ENCODE peak calls at places on chromosome 1, in five cellular contexts. One of them, this sample, is unnamed.

GRCh38 chr1:81834268-81834667 is 33.5 kb downstream of the ADGRL2 start:
- DNase-seq in psoas muscle: no peak
- DNase-seq in thoracic aorta: no peak
- DNase-seq in keratinocyte: no peak
- DNase-seq in DND-41: no peak
- DNase-seq in this sample: no peak

GRCh38 chr1:232034547-232034946 is 408.0 kb downstream of the DISC1 start:
- DNase-seq in psoas muscle: no peak
- DNase-seq in thoracic aorta: no peak
- DNase-seq in keratinocyte: no peak
- DNase-seq in DND-41: no peak
- DNase-seq in this sample: no peak

GRCh38 chr1:248810727-248811513 is 14.8 kb downstream of the SH3BP5L start:
- DNase-seq in psoas muscle: no peak
- DNase-seq in thoracic aorta: no peak
- DNase-seq in keratinocyte: no peak
- DNase-seq in DND-41: no peak
- DNase-seq in this sample: no peak

GRCh38 chr1:161934278-161934608 is 89.4 kb downstream of the OLFML2B start:
- DNase-seq in psoas muscle: no peak
- DNase-seq in thoracic aorta: no peak
- DNase-seq in keratinocyte: no peak
- DNase-seq in DND-41: peak; percentile 65
- DNase-seq in this sample: no peak

GRCh38 chr1:6163973-6164617 is 16.0 kb downstream of the CHD5 start:
- DNase-seq in psoas muscle: no peak
- DNase-seq in thoracic aorta: no peak
- DNase-seq in keratinocyte: no peak
- DNase-seq in DND-41: no peak
- DNase-seq in this sample: no peak

GRCh38 chr1:77282187-77282865 is 507 bp downstream of the AK5 start:
- DNase-seq in psoas muscle: peak; percentile 12
- DNase-seq in thoracic aorta: no peak
- DNase-seq in keratinocyte: no peak
- DNase-seq in DND-41: no peak
- DNase-seq in this sample: peak; percentile 33

GRCh38 chr1:48469616-48470500 is 2.1 kb downstream of the SPATA6 start:
- DNase-seq in psoas muscle: peak; percentile 50
- DNase-seq in thoracic aorta: peak; percentile 25
- DNase-seq in keratinocyte: no peak
- DNase-seq in DND-41: no peak
- DNase-seq in this sample: no peak

GRCh38 chr1:217272385-217272784 is 358.5 kb downstream of the GPATCH2 start:
- DNase-seq in psoas muscle: no peak
- DNase-seq in thoracic aorta: no peak
- DNase-seq in keratinocyte: no peak
- DNase-seq in DND-41: no peak
- DNase-seq in this sample: no peak

GRCh38 chr1:202940561-202940960 is 13.5 kb upstream of the KLHL12 start:
- DNase-seq in psoas muscle: no peak
- DNase-seq in thoracic aorta: no peak
- DNase-seq in keratinocyte: no peak
- DNase-seq in DND-41: no peak
- DNase-seq in this sample: peak; percentile 16

GRCh38 chr1:198238121-198238520 is 81.3 kb downstream of the NEK7 start:
- DNase-seq in psoas muscle: peak; percentile 18
- DNase-seq in thoracic aorta: no peak
- DNase-seq in keratinocyte: no peak
- DNase-seq in DND-41: no peak
- DNase-seq in this sample: no peak

GRCh38 chr1:19665044-19665455 is 375 bp downstream of the HTR6 start:
- DNase-seq in psoas muscle: no peak
- DNase-seq in thoracic aorta: no peak
- DNase-seq in keratinocyte: no peak
- DNase-seq in DND-41: no peak
- DNase-seq in this sample: no peak

GRCh38 chr1:99264201-99265021 is at the start of gene PLPPR4:
- DNase-seq in psoas muscle: peak; percentile 57
- DNase-seq in thoracic aorta: no peak
- DNase-seq in keratinocyte: no peak
- DNase-seq in DND-41: no peak
- DNase-seq in this sample: peak; percentile 5

GRCh38 chr1:19824541-19824940 is 9.5 kb upstream of the RNF186 start:
- DNase-seq in psoas muscle: no peak
- DNase-seq in thoracic aorta: no peak
- DNase-seq in keratinocyte: no peak
- DNase-seq in DND-41: no peak
- DNase-seq in this sample: no peak

GRCh38 chr1:109904105-109904817 is 6.4 kb upstream of the CSF1 start:
- DNase-seq in psoas muscle: peak; percentile 30
- DNase-seq in thoracic aorta: no peak
- DNase-seq in keratinocyte: no peak
- DNase-seq in DND-41: no peak
- DNase-seq in this sample: no peak

GRCh38 chr1:76330993-76331603 is 256.6 kb downstream of the ST6GALNAC3 start:
- DNase-seq in psoas muscle: no peak
- DNase-seq in thoracic aorta: no peak
- DNase-seq in keratinocyte: peak; percentile 36
- DNase-seq in DND-41: peak; percentile 28
- DNase-seq in this sample: peak; percentile 31

GRCh38 chr1:181583598-181583997 is 100.3 kb downstream of the CACNA1E start:
- DNase-seq in psoas muscle: no peak
- DNase-seq in thoracic aorta: no peak
- DNase-seq in keratinocyte: no peak
- DNase-seq in DND-41: no peak
- DNase-seq in this sample: no peak

GRCh38 chr1:5623399-5623798 is 368.8 kb downstream of the NPHP4 start:
- DNase-seq in psoas muscle: no peak
- DNase-seq in thoracic aorta: no peak
- DNase-seq in keratinocyte: no peak
- DNase-seq in DND-41: no peak
- DNase-seq in this sample: no peak

GRCh38 chr1:156464825-156465452 is 35.6 kb downstream of the MEF2D start:
- DNase-seq in psoas muscle: no peak
- DNase-seq in thoracic aorta: no peak
- DNase-seq in keratinocyte: no peak
- DNase-seq in DND-41: no peak
- DNase-seq in this sample: no peak

DNA sequence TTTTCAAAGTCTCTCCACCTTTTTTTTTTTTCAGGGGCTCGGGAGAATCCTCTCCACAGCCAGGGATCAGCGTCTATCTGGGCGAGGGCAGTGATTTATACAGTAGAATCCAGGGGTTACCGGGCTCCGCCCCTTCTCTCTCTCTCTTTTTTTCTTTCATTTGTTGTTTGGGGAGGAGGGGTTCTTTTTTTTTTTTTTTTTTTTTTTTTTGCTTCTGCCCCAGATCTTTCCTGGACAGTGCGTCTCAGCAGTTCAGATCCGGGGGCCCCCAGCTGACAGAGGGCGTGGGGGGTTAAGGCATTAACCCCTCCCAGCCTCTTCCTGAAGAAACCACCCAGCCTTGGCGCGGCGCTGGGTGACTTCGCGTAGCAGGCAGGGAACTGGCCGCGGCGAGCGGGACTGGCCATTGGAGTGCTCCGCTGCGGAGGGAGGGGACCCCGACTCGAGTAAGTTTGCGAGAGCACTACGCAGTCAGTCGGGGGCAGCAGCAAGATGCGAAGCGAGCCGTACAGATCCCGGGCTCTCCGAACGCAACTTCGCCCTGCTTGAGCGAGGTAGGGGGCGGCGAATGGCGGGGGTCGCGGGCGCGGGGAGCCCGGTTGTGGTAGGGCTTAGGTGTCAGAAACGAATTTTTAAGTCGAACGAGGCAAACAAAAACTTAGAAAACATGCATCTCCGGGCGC is at the start of gene S1PR1:
- DNase-seq in psoas muscle: peak; percentile 67
- DNase-seq in thoracic aorta: no peak
- DNase-seq in keratinocyte: peak; percentile 32
- DNase-seq in DND-41: peak; percentile 47
- DNase-seq in this sample: peak; percentile 25
- TF ChIP-seq CTCF in psoas muscle: no peak
- TF ChIP-seq CTCF in thoracic aorta: no peak
- TF ChIP-seq CTCF in keratinocyte: no peak
- TF ChIP-seq CTCF in DND-41: no peak
- TF ChIP-seq CTCF in this sample: no peak

GRCh38 chr1:10634075-10634427 is 159.3 kb downstream of the PEX14 start:
- DNase-seq in psoas muscle: no peak
- DNase-seq in thoracic aorta: no peak
- DNase-seq in keratinocyte: no peak
- DNase-seq in DND-41: no peak
- DNase-seq in this sample: no peak

GRCh38 chr1:10635992-10636391 is 160.5 kb downstream of the CASZ1 start:
- DNase-seq in psoas muscle: no peak
- DNase-seq in thoracic aorta: peak; percentile 22
- DNase-seq in keratinocyte: peak; percentile 54
- DNase-seq in DND-41: no peak
- DNase-seq in this sample: peak; percentile 80

GRCh38 chr1:10634428-10635384 is 160.0 kb downstream of the PEX14 start:
- DNase-seq in psoas muscle: no peak
- DNase-seq in thoracic aorta: no peak
- DNase-seq in keratinocyte: peak; percentile 23
- DNase-seq in DND-41: no peak
- DNase-seq in this sample: peak; percentile 34

GRCh38 chr1:10637400-10637799 is 159.0 kb downstream of the CASZ1 start:
- DNase-seq in psoas muscle: no peak
- DNase-seq in thoracic aorta: no peak
- DNase-seq in keratinocyte: no peak
- DNase-seq in DND-41: no peak
- DNase-seq in this sample: no peak

GRCh38 chr1:10635385-10635896 is 160.7 kb downstream of the PEX14 start:
- DNase-seq in psoas muscle: peak; percentile 47
- DNase-seq in thoracic aorta: no peak
- DNase-seq in keratinocyte: peak; percentile 86
- DNase-seq in DND-41: no peak
- DNase-seq in this sample: peak; percentile 93
- H3K27ac ChIP-seq in psoas muscle: peak overlapping the region; percentile 69
- H3K27ac ChIP-seq in thoracic aorta: peak overlapping the region; percentile 96
- H3K27ac ChIP-seq in keratinocyte: peak overlapping the region; percentile 97
- H3K27ac ChIP-seq in DND-41: no peak overlapping the region
- H3K27ac ChIP-seq in this sample: peak overlapping the region; percentile 99

GRCh38 chr1:237895630-237896029 is 4.9 kb upstream of the ZP4 start:
- DNase-seq in psoas muscle: no peak
- DNase-seq in thoracic aorta: no peak
- DNase-seq in keratinocyte: no peak
- DNase-seq in DND-41: no peak
- DNase-seq in this sample: no peak

GRCh38 chr1:237903961-237904360 is 13.2 kb upstream of the ZP4 start:
- DNase-seq in psoas muscle: no peak
- DNase-seq in thoracic aorta: no peak
- DNase-seq in keratinocyte: no peak
- DNase-seq in DND-41: no peak
- DNase-seq in this sample: no peak

DNA sequence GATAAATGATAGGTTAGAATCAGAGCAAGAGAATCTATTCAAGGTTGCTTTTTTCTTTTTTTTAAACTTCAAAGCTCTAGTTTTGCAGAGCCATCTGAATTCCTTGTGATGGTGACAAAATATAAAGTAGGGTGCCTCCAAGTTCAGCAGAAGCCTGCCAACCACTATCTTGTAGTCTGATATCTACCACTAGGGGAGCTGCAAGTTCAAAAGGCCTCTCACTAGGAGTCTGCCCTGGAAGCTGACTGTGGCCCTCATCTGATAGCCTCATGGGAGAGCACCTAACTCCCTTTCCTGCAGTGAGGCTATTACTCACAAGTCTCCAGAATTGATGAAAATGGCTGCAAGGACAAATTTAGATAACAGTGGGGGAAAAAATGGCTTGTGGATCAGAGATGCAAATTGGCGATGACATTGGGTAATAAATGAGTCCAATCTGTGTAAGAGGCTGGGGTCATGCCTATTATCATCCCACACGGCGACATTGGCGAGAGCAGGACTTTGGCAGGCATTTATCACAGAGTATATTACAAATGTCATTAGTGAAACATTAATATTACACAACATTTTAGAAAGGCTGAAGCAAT is 10.7 kb upstream of the ZP4 start:
- DNase-seq in psoas muscle: no peak
- DNase-seq in thoracic aorta: no peak
- DNase-seq in keratinocyte: no peak
- DNase-seq in DND-41: peak; percentile 11
- DNase-seq in this sample: peak; percentile 34
- TF ChIP-seq CTCF in psoas muscle: peak; percentile 14
- TF ChIP-seq CTCF in thoracic aorta: peak; percentile 11
- TF ChIP-seq CTCF in keratinocyte: peak; percentile 68
- TF ChIP-seq CTCF in DND-41: peak; percentile 53
- TF ChIP-seq CTCF in this sample: peak; percentile 16

DNA sequence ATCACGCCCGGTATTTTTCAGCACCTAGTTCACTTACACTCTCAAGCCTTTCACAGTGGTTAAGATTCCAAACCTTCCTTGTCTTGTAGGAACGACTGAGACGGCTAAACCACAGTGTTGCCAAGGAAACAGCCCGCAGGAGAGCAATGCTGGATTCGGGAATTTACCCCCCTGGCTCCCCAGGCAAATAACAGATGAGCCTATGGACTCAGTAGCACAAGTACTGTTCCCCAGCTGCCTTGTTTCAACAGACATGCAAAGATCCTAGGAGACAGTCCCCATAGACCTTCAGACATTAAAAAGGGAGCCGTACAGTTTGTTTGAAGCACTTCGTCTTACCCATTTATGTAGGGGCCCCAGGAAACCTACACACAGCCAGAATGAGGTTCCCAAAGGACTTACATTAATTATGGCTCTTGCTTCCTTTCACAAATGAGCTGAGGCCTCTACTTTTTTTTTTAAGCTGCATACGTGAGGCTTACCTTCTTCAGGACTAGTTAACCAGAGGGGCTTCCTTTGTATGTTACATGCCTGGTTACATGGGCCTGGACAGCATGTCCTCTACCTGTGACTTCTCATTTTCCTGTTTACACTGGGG is 2.7 kb downstream of the SNAPIN start:
- DNase-seq in psoas muscle: no peak
- DNase-seq in thoracic aorta: no peak
- DNase-seq in keratinocyte: no peak
- DNase-seq in DND-41: no peak
- DNase-seq in this sample: no peak
- H3K27ac ChIP-seq in psoas muscle: no peak overlapping the region
- H3K27ac ChIP-seq in thoracic aorta: no peak overlapping the region
- H3K27ac ChIP-seq in keratinocyte: no peak overlapping the region
- H3K27ac ChIP-seq in DND-41: no peak overlapping the region
- H3K27ac ChIP-seq in this sample: peak overlapping the region; percentile 88

DNA sequence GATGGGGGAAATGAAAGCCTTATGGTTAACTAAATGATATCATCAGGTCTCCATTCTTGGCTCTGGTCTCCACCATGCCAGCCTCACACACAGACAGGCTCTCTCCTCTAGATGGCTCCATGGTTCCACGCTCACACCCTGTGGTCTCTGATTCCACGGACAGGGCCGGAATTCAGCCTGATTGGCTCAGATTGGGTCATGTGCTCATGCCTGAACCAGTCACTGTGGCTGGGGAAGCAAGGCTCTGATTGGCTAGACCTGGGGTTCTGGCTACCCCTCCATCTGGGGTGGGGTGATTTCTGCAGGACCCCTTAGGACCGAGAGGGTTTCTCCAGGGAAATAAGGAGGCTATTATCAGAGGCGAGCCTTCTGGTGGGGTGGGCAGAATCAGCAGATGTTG is 277.0 kb downstream of the PTPRU start:
- DNase-seq in psoas muscle: peak; percentile 24
- DNase-seq in thoracic aorta: no peak
- DNase-seq in keratinocyte: no peak
- DNase-seq in DND-41: peak; percentile 8
- DNase-seq in this sample: peak; percentile 80
- TF ChIP-seq CTCF in psoas muscle: peak; percentile 40
- TF ChIP-seq CTCF in thoracic aorta: no peak
- TF ChIP-seq CTCF in keratinocyte: peak; percentile 90
- TF ChIP-seq CTCF in DND-41: peak; percentile 54
- TF ChIP-seq CTCF in this sample: peak; percentile 63

This sample was measured in RWPE1.